ENCODE peak calls at places on chromosomes 1 and 21, in seven cellular contexts. K is mesenchymal stem cell; N is CD8-positive, alpha-beta T cell; B is astrocyte; G is CD4-positive, alpha-beta T cell; R is IMR-90; H is testis. P is an unnamed sample.

GRCh38 chr1:33292726-33293340 is 28.1 kb downstream of the A3GALT2 start:
- DNase-seq in B (peak; percentile 8), R (peak; percentile 29), N (no peak), G (no peak), H (peak; percentile 27), K (no peak), P (no peak)

GRCh38 chr1:184504012-184504694 is 117.3 kb downstream of the C1orf21 start:
- DNase-seq in B (no peak), R (no peak), G (no peak), K (no peak), H (no peak), N (no peak), P (no peak)

GRCh38 chr1:232562855-232563510 is 67.0 kb downstream of the SIPA1L2 start:
- DNase-seq in K (no peak), B (no peak), H (no peak), R (no peak), G (no peak), N (no peak), P (no peak)

GRCh38 chr1:182671779-182672486 is 12.5 kb downstream of the RGS8 start:
- DNase-seq in G (no peak), N (no peak), R (no peak), K (no peak), B (no peak), H (no peak), P (no peak)

GRCh38 chr1:167819849-167820683 is 93.9 kb downstream of the ADCY10 start:
- DNase-seq in N (no peak), B (peak; percentile 96), K (peak; percentile 97), G (no peak), H (peak; percentile 67), R (peak; percentile 96), P (peak; percentile 65)

GRCh38 chr1:31952825-31953220 is 14.7 kb upstream of the PTP4A2 start:
- DNase-seq in H (no peak), K (no peak), B (no peak), G (no peak), N (no peak), R (no peak), P (no peak)

GRCh38 chr1:30685796-30686165 is 37.6 kb downstream of the MATN1 start:
- DNase-seq in H (no peak), B (no peak), R (no peak), N (no peak), G (no peak), K (no peak), P (no peak)

GRCh38 chr1:91751281-91751680 is 134.7 kb downstream of the TGFBR3 start:
- DNase-seq in H (peak; percentile 61), G (no peak), B (peak; percentile 61), N (no peak), R (peak; percentile 51), K (no peak), P (peak; percentile 14)

GRCh38 chr1:47935856-47936255 is 61.3 kb downstream of the TRABD2B start:
- DNase-seq in N (no peak), R (no peak), H (no peak), B (no peak), K (no peak), G (no peak), P (no peak)

GRCh38 chr21:39737376-39738000 is 7.5 kb upstream of the IGSF5 start:
- DNase-seq in R (no peak), N (no peak), G (no peak), K (no peak), B (no peak), H (no peak), P (no peak)

GRCh38 chr1:29633784-29634183 is 397.5 kb downstream of the PTPRU start:
- DNase-seq in G (no peak), H (no peak), K (no peak), N (no peak), R (no peak), B (no peak), P (no peak)

GRCh38 chr1:39727932-39728317 is 10.8 kb upstream of the PPIE start:
- DNase-seq in G (no peak), B (no peak), H (peak; percentile 46), R (no peak), K (no peak), N (no peak), P (no peak)

GRCh38 chr1:39729030-39729429 is 9.7 kb upstream of the PPIE start:
- DNase-seq in B (peak; percentile 26), G (no peak), K (no peak), H (no peak), N (no peak), R (peak; percentile 9), P (no peak)

GRCh38 chr1:39729842-39730241 is 8.8 kb upstream of the PPIE start:
- DNase-seq in N (no peak), K (no peak), G (no peak), R (no peak), H (no peak), B (no peak), P (no peak)

GRCh38 chr1:39727221-39727931 is 11.3 kb upstream of the PPIE start:
- DNase-seq in H (no peak), K (no peak), G (no peak), B (no peak), N (no peak), R (no peak), P (no peak)

DNA sequence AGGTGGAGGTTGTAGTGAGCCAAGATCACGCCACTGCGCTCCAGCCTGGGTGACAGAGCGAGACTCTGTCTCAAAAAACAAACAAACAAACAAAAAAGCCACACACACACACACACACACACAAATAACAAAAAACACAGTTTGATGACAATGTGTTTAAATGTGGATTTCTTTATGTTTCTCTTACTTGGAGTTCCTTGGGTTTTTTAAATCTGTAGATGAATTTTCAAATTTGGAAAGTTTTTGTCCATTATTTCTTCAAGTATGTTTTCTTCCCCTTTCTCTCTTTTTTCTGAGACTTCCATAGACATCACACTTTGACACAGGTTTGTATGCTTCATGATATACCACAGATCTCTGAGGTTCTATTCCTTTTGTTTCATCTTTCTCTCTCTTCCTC is 12.1 kb upstream of the PPIE start:
- DNase-seq in N (no peak), R (no peak), H (no peak), K (no peak), G (no peak), B (no peak), P (no peak)
- H3K27me3 ChIP-seq in N (peaks cover 6% of the 10 kb centered on the region), R (peaks cover 53% of the 10 kb centered on the region), H (no peaks in the 10 kb centered on the region), K (peaks cover 75% of the 10 kb centered on the region), G (peaks cover 48% of the 10 kb centered on the region), B (peaks cover 70% of the 10 kb centered on the region), P (peaks cover 93% of the 10 kb centered on the region)

GRCh38 chr21:35559881-35560280 is 500.4 kb downstream of the SETD4 start:
- DNase-seq in N (no peak), B (peak; percentile 55), K (peak; percentile 74), H (no peak), G (no peak), R (peak; percentile 61), P (no peak)

GRCh38 chr21:35565204-35565611 is 495.1 kb downstream of the SETD4 start:
- DNase-seq in G (no peak), R (peak; percentile 95), N (no peak), B (peak; percentile 92), H (peak; percentile 24), K (peak; percentile 92), P (no peak)

GRCh38 chr21:35563885-35564451 is 496.4 kb downstream of the SETD4 start:
- DNase-seq in B (peak; percentile 97), H (peak; percentile 70), N (no peak), R (peak; percentile 91), K (peak; percentile 95), G (no peak), P (peak; percentile 11)

GRCh38 chr21:35561076-35561475 is 499.2 kb downstream of the SETD4 start:
- DNase-seq in K (no peak), B (no peak), R (no peak), H (no peak), G (no peak), N (no peak), P (no peak)

DNA sequence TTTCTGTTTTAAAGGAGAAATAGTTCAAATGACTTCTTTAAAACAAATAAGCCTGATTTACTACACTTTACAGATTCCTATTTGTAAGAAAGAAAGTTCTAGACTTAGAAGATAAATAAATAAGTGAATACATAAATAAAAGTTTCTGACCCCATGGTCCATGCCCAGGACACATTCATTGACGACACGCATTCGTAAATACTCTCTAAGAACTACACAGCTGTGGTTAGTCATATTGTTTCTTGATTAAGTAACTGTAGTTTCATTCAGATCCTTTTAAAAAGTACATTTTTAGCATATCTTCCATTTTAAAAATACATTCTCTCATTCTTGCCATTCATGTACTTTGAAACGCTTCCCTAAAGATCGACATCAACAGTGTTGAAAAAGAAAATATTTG is 497.4 kb downstream of the SETD4 start:
- DNase-seq in K (peak; percentile 55), H (no peak), R (peak; percentile 51), B (no peak), N (no peak), G (no peak), P (no peak)
- H3K27me3 ChIP-seq in K (no peaks in the 10 kb centered on the region), H (no peaks in the 10 kb centered on the region), R (no peaks in the 10 kb centered on the region), B (no peaks in the 10 kb centered on the region), N (no peaks in the 10 kb centered on the region), G (no peaks in the 10 kb centered on the region), P (no peaks in the 10 kb centered on the region)

DNA sequence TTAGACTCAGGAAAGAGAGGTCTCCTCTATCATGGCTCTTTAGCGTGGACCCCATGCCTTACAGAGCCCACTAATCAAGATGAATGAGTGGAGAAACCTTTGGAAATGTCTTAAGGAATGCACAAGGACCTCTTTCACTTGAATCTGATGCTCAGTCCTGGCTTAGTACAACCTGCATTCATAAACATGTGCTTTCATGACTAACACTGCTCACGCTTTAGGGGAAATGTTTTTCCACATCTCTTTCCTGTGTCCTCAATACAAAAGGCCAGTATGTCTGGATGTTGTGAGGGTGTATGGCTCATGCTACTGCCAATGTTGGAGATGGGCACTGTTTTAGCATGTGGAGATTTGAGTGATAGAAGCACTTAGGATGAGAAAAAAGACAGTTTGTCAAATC is 14.2 kb upstream of the GNG12 start:
- DNase-seq in B (peak; percentile 77), K (peak; percentile 14), H (no peak), G (no peak), R (peak; percentile 74), N (no peak), P (no peak)
- H3K27me3 ChIP-seq in B (no peaks in the 10 kb centered on the region), K (no peaks in the 10 kb centered on the region), H (no peaks in the 10 kb centered on the region), G (peaks cover 11% of the 10 kb centered on the region), R (no peaks in the 10 kb centered on the region), N (no peaks in the 10 kb centered on the region), P (no peaks in the 10 kb centered on the region)

DNA sequence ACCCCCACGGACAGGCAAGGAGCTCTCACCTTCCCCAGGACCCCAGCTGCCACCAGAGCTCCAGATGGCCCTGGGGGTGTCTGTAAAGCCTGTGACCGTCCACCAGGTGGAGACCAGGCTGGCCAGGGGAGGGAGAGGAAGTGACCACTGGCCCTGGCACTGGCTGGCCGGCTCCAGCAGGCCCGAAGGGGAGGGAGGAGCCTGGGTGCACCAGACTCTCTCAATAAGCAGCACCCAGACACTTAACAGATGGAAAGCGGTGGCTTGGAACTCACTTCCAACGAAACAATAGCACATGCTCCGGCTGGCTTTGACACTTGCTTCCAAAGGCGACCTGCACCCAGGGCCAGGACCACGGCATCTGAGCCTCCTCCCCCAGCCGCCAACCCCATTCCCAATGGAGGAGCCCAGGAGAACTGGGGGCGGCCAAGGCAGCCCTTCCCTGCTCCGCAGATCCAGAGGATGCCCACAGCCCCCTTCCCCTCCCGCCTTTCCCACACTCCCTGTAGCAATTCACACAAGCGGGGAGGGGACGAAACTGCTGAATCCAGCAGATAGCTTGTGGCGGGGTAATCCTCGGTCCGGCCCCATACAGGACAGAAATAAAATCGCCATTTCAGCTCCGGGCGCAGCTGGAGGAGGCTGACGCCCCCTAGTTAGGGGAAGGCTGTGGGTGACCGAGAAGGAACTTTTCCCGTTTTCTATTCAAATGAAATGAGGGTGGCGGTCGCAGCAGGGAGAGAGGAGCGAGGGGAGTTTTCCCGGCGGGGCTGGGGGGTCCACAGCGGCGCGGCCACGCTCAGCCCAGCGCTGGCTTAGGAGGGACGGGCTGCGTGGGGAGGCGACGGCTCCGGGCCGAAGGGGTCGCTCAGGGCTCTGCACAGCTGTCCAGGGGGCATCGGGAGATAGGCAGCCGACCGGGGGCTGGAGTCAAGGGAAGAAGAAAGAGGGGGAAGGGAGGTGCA is 612 bp upstream of the PDE9A start:
- DNase-seq in K (peak; percentile 90), B (no peak), G (no peak), R (peak; percentile 31), N (no peak), H (peak; percentile 73), P (peak; percentile 56)
- H3K27me3 ChIP-seq in K (peaks cover 76% of the 10 kb centered on the region), B (peaks cover 38% of the 10 kb centered on the region), G (no peaks in the 10 kb centered on the region), R (peaks cover 28% of the 10 kb centered on the region), N (no peaks in the 10 kb centered on the region), H (no peaks in the 10 kb centered on the region), P (no peaks in the 10 kb centered on the region)

P was measured in transverse colon.